ENCODE peak calls at places on chromosomes 6 and 20, in nine cellular contexts. O is mammary epithelial cell; D is progenitor cell of endocrine pancreas; X is pancreas; N is AG09309; Q is fibroblast of mammary gland; L is CD8-positive, alpha-beta T cell; M is brain microvascular endothelial cell; F is RWPE2. H is an unnamed sample.

GRCh38 chr6:27213544-27214125 is 33.9 kb upstream of the PRSS16 start:
- DNase-seq in L (no peak), X (no peak), O (peak; percentile 40), Q (peak; percentile 66), F (no peak), D (no peak), N (no peak), M (peak; percentile 65), H (no peak)

GRCh38 chr6:110296151-110297028 is 61.8 kb downstream of the METTL24 start:
- DNase-seq in O (no peak), N (no peak), Q (no peak), X (no peak), L (peak; percentile 22), D (no peak), F (no peak), M (no peak), H (no peak)

GRCh38 chr6:79895382-79896100 is 51.8 kb downstream of the ELOVL4 start:
- DNase-seq in O (peak; percentile 90), N (no peak), F (no peak), L (no peak), M (no peak), Q (peak; percentile 64), D (no peak), X (no peak), H (no peak)

GRCh38 chr20:4076671-4077070 is 61.3 kb upstream of the RNF24 start:
- DNase-seq in L (no peak), M (peak; percentile 57), N (peak; percentile 72), F (peak; percentile 63), X (peak; percentile 34), D (no peak), O (peak; percentile 80), Q (peak; percentile 96), H (peak; percentile 1)

GRCh38 chr20:33647603-33648395 is 14.3 kb upstream of the C20orf144 start:
- DNase-seq in L (no peak), N (peak; percentile 68), O (peak; percentile 66), D (no peak), M (peak; percentile 74), F (peak; percentile 76), Q (peak; percentile 75), X (no peak), H (no peak)

GRCh38 chr6:103101267-103101666 is 1707.8 kb downstream of the GRIK2 start:
- DNase-seq in D (no peak), N (no peak), L (no peak), F (no peak), O (no peak), X (no peak), Q (no peak), M (no peak), H (no peak)

GRCh38 chr6:14501914-14502313 is 384.3 kb downstream of the CD83 start:
- DNase-seq in O (no peak), N (no peak), L (no peak), F (no peak), D (no peak), X (no peak), Q (no peak), M (no peak), H (no peak)

GRCh38 chr6:162770136-162770535 is 42.4 kb downstream of the PACRG start:
- DNase-seq in M (no peak), Q (no peak), D (no peak), X (no peak), O (no peak), L (no peak), N (no peak), F (no peak), H (no peak)

GRCh38 chr6:84061174-84061573 is 27.6 kb downstream of the MRAP2 start:
- DNase-seq in X (no peak), F (no peak), Q (no peak), O (no peak), M (no peak), D (no peak), L (no peak), N (peak; percentile 24), H (no peak)

GRCh38 chr6:63305278-63305677 is 14.5 kb downstream of the LGSN start:
- DNase-seq in D (no peak), F (no peak), N (no peak), L (no peak), O (peak; percentile 11), X (no peak), M (no peak), Q (peak; percentile 12), H (no peak)

GRCh38 chr6:63306446-63306845 is 13.3 kb downstream of the LGSN start:
- DNase-seq in O (no peak), M (no peak), L (no peak), Q (no peak), D (no peak), X (no peak), N (no peak), F (no peak), H (no peak)

GRCh38 chr6:63307581-63308246 is 12.1 kb downstream of the LGSN start:
- DNase-seq in O (peak; percentile 37), D (no peak), Q (peak; percentile 65), X (no peak), L (no peak), M (peak; percentile 39), N (peak; percentile 20), F (no peak), H (no peak)
- TF ChIP-seq CTCF in O (peak; percentile 50), D (peak; percentile 47), Q (peak; percentile 69), X (no peak), L (no peak), M (peak; percentile 60), N (peak; percentile 61), F (peak; percentile 59), H (peak; percentile 61)

DNA sequence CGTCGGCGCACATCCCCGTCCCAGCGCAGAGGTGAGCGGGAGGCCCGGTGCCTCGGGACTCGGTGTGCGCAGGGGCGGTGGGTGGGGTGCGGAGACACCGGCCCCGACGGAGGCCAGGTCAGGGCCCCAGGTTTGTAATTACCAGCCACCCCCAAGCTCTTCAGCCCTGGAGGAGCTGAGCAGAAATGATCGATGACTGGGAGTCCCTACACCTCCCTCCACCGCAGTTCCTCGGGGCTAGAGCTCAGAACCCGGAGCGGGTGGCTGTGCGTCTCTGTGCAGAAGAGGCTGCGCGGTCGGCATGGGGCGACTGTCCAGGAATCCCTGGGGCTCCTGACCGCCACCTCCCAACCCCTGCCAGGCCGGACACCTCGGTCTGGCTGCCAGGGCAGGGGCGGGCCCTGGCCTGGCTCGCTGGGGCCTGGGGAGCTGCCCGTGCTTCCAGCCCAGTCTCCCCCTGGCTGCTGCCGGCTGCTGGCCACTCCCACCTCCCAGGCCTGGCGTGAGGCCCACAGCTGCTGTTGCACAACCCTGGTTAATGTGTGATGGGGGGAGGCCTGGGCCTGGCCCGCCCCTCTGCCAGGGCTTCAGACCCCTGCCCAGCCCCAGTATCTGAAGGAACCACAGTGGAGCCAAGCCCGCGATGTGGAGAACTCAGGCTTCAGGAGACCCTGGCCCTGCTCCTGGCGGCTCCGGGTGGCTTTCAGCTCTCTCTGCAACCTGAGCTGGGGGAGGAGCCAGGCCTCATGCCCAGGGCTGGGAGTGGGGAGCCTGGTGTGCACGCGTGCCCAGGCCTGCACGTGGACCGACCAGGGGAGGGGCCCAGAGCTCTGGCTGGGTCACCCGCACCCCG is 1.2 kb downstream of the SLC2A4RG start:
- DNase-seq in N (peak; percentile 59), X (peak; percentile 95), F (peak; percentile 98), O (peak; percentile 84), D (peak; percentile 76), M (peak; percentile 76), L (peak; percentile 56), Q (peak; percentile 89), H (peak; percentile 84)
- TF ChIP-seq CTCF in N (peak; percentile 28), X (peak; percentile 10), F (peak; percentile 36), O (no peak), D (peak; percentile 3), M (peak; percentile 43), L (no peak), Q (no peak), H (peak; percentile 27)

GRCh38 chr20:13611726-13612125 is 27.0 kb downstream of the TASP1 start:
- DNase-seq in X (no peak), L (no peak), M (no peak), N (no peak), D (no peak), O (no peak), Q (no peak), F (no peak), H (no peak)

GRCh38 chr20:13613917-13614316 is 24.8 kb downstream of the TASP1 start:
- DNase-seq in O (no peak), X (no peak), D (no peak), Q (peak; percentile 15), L (no peak), M (no peak), N (no peak), F (no peak), H (no peak)

DNA sequence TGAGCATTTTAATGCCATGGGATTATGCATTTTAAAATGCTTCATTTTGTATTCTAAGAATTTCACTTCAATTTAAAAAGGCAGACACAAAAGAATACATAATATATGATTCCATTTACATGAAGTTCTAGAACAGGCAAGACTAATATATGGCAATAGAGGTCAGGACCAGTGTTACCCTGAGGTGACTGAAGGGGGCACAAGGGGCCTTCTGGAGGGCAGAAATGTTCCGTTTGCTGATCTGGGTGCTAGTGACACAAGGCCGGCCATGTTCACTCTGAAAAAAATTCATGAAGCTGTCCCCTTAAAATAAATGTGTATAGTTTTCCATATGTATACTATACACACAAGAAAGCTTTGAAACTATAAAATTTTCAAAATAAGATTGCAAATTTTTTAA is 28.5 kb downstream of the TASP1 start:
- DNase-seq in N (no peak), L (no peak), D (no peak), Q (no peak), F (no peak), X (no peak), O (no peak), M (no peak), H (no peak)
- TF ChIP-seq CTCF in N (no peak), L (peak; percentile 10), D (peak; percentile 44), Q (peak; percentile 18), F (no peak), X (no peak), O (no peak), M (peak; percentile 9), H (peak; percentile 38)

GRCh38 chr6:11950109-11950508 is 62.0 kb upstream of the HIVEP1 start:
- DNase-seq in L (no peak), O (no peak), M (no peak), N (no peak), F (no peak), X (no peak), D (no peak), Q (no peak), H (no peak)

GRCh38 chr6:11944111-11944510 is 68.0 kb upstream of the HIVEP1 start:
- DNase-seq in M (no peak), L (no peak), F (no peak), O (no peak), N (no peak), Q (no peak), D (no peak), X (no peak), H (no peak)

GRCh38 chr6:11943060-11943459 is 69.1 kb upstream of the HIVEP1 start:
- DNase-seq in N (no peak), M (no peak), F (no peak), Q (no peak), X (no peak), L (no peak), D (no peak), O (no peak), H (no peak)

GRCh38 chr6:11947569-11947968 is 64.5 kb upstream of the HIVEP1 start:
- DNase-seq in M (no peak), N (no peak), D (no peak), O (no peak), X (no peak), F (no peak), L (no peak), Q (no peak), H (no peak)

DNA sequence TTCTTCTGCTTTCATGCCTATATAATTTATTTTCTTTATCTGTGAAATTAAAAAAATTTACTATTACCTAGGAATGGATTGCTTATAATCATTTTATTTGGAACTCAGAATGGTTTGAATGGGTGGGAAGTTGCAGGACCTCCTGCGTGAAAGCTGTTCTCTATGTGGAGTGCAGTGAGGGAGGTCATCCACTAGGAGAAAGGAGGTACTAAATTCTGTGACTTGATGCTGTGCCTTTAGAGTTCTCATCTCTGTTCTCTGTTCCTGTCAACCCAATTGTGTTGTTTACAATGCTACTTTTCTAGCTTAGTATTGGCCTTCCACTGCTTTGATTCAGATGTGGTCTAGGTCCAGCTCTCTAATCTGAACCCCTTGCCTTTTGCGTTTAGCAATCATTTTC is 65.0 kb upstream of the HIVEP1 start:
- DNase-seq in Q (no peak), M (no peak), N (no peak), O (no peak), F (no peak), L (no peak), X (no peak), D (no peak), H (no peak)
- TF ChIP-seq CTCF in Q (peak; percentile 25), M (peak; percentile 52), N (no peak), O (peak; percentile 17), F (peak; percentile 8), L (peak; percentile 40), X (no peak), D (peak; percentile 28), H (peak; percentile 57)

H was measured in type B pancreatic cell.